ENCODE peak calls at places on chromosomes 2 and 18, in nine cellular contexts. H is T-helper 2 cell; M is fibroblast of villous mesenchyme; B is heart right ventricle; A is fibroblast of pulmonary artery; O is stimulated activated CD4-positive, alpha-beta T cell treated with anti-CD3 and anti-CD28 coated beads, Interleukin-1b, Interleukin-23, amount 100 ng/mL, for 1 hour; Y is fibroblast of the conjunctiva; C is Daoy; X is C1 segment of cervical spinal cord. K is an unnamed sample.

GRCh38 chr2:226995625-226996041 is 159.8 kb downstream of the RHBDD1 start:
- DNase-seq in H (no peak), M (peak; percentile 13), B (peak; percentile 52), A (peak; percentile 70), O (no peak), Y (peak; percentile 24), C (peak; percentile 81), X (no peak), K (peak; percentile 46)

GRCh38 chr2:67835266-67835665 is 227.5 kb downstream of the C1D start:
- DNase-seq in H (no peak), M (no peak), B (no peak), A (no peak), O (no peak), Y (no peak), C (no peak), X (no peak), K (no peak)

GRCh38 chr2:201833796-201834195 is 27.5 kb downstream of the CDK15 start:
- DNase-seq in H (no peak), M (no peak), B (no peak), A (no peak), O (no peak), Y (no peak), C (peak; percentile 14), X (no peak), K (no peak)

GRCh38 chr18:49072524-49072934 is 121.8 kb upstream of the SMAD7 start:
- DNase-seq in H (no peak), M (no peak), B (no peak), A (peak; percentile 62), O (no peak), Y (no peak), C (no peak), X (no peak), K (no peak)

GRCh38 chr2:2561346-2562095 is 230.4 kb upstream of the MYT1L start:
- DNase-seq in H (no peak), M (no peak), B (no peak), A (no peak), O (no peak), Y (no peak), C (no peak), X (no peak), K (no peak)

GRCh38 chr2:124755386-124755785 is 730.3 kb downstream of the CNTNAP5 start:
- DNase-seq in H (no peak), M (peak; percentile 10), B (no peak), A (no peak), O (no peak), Y (no peak), C (no peak), X (no peak), K (no peak)

GRCh38 chr2:208320686-208321085 is 54.6 kb downstream of the PIKFYVE start:
- DNase-seq in H (no peak), M (peak; percentile 38), B (peak; percentile 47), A (peak; percentile 25), O (no peak), Y (peak; percentile 63), C (no peak), X (peak; percentile 3), K (peak; percentile 53)

GRCh38 chr2:151205601-151206000 is 56.1 kb downstream of the RBM43 start:
- DNase-seq in H (no peak), M (no peak), B (no peak), A (no peak), O (no peak), Y (no peak), C (no peak), X (no peak), K (no peak)

GRCh38 chr2:240390091-240391073 is 45.1 kb upstream of the GPC1 start:
- DNase-seq in H (no peak), M (no peak), B (no peak), A (no peak), O (no peak), Y (no peak), C (no peak), X (no peak), K (peak; percentile 18)

GRCh38 chr2:53077413-53077812 is 690.2 kb upstream of the CHAC2 start:
- DNase-seq in H (no peak), M (no peak), B (no peak), A (no peak), O (no peak), Y (no peak), C (no peak), X (no peak), K (no peak)

GRCh38 chr18:12093520-12094257 is at the start of gene ANKRD62:
- DNase-seq in H (no peak), M (no peak), B (no peak), A (no peak), O (no peak), Y (no peak), C (no peak), X (no peak), K (no peak)

GRCh38 chr18:65983750-65984149 is 232.9 kb downstream of the CDH7 start:
- DNase-seq in H (no peak), M (no peak), B (no peak), A (no peak), O (no peak), Y (no peak), C (no peak), X (no peak), K (no peak)

GRCh38 chr18:78032574-78032973 is 782.9 kb downstream of the GALR1 start:
- DNase-seq in H (no peak), M (no peak), B (no peak), A (no peak), O (no peak), Y (no peak), C (no peak), X (no peak), K (no peak)

K was measured in left ventricle myocardium superior.